ENCODE peak calls at places on chromosomes 3 and 15, in four cellular contexts. O is MM.1S, B is GM23248, V is H9. Z is an unnamed sample. For H3K79me2, the result is how much of the 10 kb centered on the place peaks cover.

GRCh38 chr3:9399746-9400145 is 2.3 kb downstream of the SETD5 start:
- DNase-seq in O (peak), B (peak), V (peak), Z (peak)

GRCh38 chr3:32399030-32399620 is 7.5 kb downstream of the CMTM7 start:
- DNase-seq in O (peak), B (peak), V (no peak), Z (peak)

GRCh38 chr15:64782751-64783150 is 7.4 kb upstream of the RBPMS2 start:
- DNase-seq in O (no peak), B (no peak), V (no peak), Z (no peak)

GRCh38 chr3:2838533-2839157 is 271.5 kb downstream of the IL5RA start:
- DNase-seq in O (no peak), B (no peak), V (no peak), Z (no peak)

GRCh38 chr15:55202206-55202605 is 5.5 kb upstream of the RSL24D1 start:
- DNase-seq in O (no peak), B (no peak), V (no peak), Z (no peak)

GRCh38 chr15:96448923-96449322 is 118.4 kb downstream of the NR2F2 start:
- DNase-seq in O (no peak), B (no peak), V (no peak), Z (no peak)

GRCh38 chr15:20356444-20357138 is 185.0 kb downstream of the GOLGA6L6 start:
- DNase-seq in O (peak), B (peak), V (peak), Z (peak)

GRCh38 chr15:67945951-67946700 is 106.3 kb upstream of the RNU6-1 start:
- DNase-seq in O (no peak), B (peak), V (peak), Z (peak)

GRCh38 chr3:57952208-57952631 is 56.0 kb upstream of the FLNB start:
- DNase-seq in O (no peak), B (peak), V (peak), Z (no peak)

GRCh38 chr3:189369636-189370035 is 197.9 kb downstream of the TPRG1 start:
- DNase-seq in O (no peak), B (no peak), V (no peak), Z (no peak)

GRCh38 chr15:66946578-66947164 is 118.7 kb upstream of the SMAD3 start:
- DNase-seq in O (peak), B (peak), V (peak), Z (peak)

GRCh38 chr15:47727676-47728075 is 10.4 kb downstream of the SEMA6D start:
- DNase-seq in O (no peak), B (no peak), V (no peak), Z (no peak)

GRCh38 chr15:63905558-63906265 is 72.0 kb upstream of the HERC1 start:
- DNase-seq in O (no peak), B (no peak), V (no peak), Z (no peak)

GRCh38 chr3:66797916-66798560 is 200.1 kb upstream of the KBTBD8 start:
- DNase-seq in O (no peak), B (peak), V (peak), Z (no peak)

GRCh38 chr3:157238527-157238926 is 78.6 kb upstream of the CCNL1 start:
- DNase-seq in O (no peak), B (no peak), V (no peak), Z (no peak)

GRCh38 chr3:196440041-196440537 is 7.9 kb upstream of the UBXN7 start:
- DNase-seq in O (no peak), B (peak), V (no peak), Z (no peak)

GRCh38 chr3:48369685-48370329 is 2.2 kb upstream of the FBXW12 start:
- DNase-seq in O (no peak), B (no peak), V (no peak), Z (no peak)

GRCh38 chr15:60798821-60799220 is 319.9 kb upstream of the ICE2 start:
- DNase-seq in O (no peak), B (peak), V (no peak), Z (no peak)

GRCh38 chr3:176953106-176954080 is 243.9 kb downstream of the TBL1XR1 start:
- DNase-seq in O (no peak), B (peak), V (no peak), Z (no peak)

GRCh38 chr3:53238051-53238850 is 17.6 kb downstream of the TKT start:
- DNase-seq in O (no peak), B (peak), V (no peak), Z (no peak)
- H3K79me2 ChIP-seq in O (half or more), B (half or more), V (under half), Z (under half)

DNA sequence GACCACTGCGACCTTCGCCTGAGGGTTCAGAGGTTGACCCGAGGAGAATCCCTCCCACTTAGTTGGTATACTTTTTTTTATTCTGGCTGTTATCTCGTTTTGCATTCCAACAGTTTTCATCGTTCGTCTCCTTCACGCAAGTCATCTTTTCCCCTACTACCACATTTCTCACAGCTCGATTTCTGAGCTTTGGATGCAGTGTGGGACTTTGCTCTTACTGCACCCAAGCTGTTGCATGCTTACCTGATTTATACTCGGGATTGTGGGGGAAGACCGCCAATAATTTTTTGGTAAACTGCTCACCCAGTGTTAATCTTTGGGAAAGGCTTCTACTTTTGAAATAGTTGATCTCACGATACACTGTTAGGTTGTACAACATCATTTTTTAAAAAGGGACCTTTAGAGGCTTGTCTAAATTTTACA is 700 bp downstream of the TBC1D23 start:
- DNase-seq in O (no peak), B (no peak), V (no peak), Z (no peak)
- H3K79me2 ChIP-seq in O (half or more), B (half or more), V (under half), Z (half or more)

GRCh38 chr15:31338879-31339557 is 12.4 kb downstream of the KLF13 start:
- DNase-seq in O (no peak), B (peak), V (peak), Z (no peak)
- H3K79me2 ChIP-seq in O (half or more), B (half or more), V (under half), Z (half or more)

DNA sequence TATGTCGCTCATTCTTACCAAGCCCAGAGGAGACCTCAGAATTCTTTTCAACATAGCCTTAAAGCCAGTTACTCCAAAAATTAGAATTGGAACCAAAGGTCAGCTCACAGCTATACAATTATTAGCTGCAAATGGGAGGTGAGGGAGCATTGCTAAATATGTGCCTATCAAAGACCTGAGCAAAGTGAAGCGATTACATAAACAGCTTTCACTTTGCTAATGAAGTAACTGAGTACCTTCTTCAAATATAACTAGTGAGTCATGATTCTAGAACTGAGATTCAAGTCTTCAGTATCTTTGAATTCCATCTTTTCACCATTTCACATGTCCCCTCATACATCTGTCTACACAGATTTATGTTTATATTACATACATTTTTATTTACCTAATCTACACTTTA is 122.6 kb downstream of the P2RY1 start:
- DNase-seq in O (no peak), B (no peak), V (no peak), Z (no peak)
- H3K79me2 ChIP-seq in O (under half), B (under half), V (under half), Z (under half)

GRCh38 chr3:154875142-154875541 is 205.0 kb upstream of the MME start:
- DNase-seq in O (no peak), B (no peak), V (no peak), Z (peak)
- H3K79me2 ChIP-seq in O (under half), B (under half), V (under half), Z (under half)

GRCh38 chr3:184981071-184981470 is 169.1 kb downstream of the VPS8 start:
- DNase-seq in O (no peak), B (no peak), V (no peak), Z (no peak)

GRCh38 chr3:184985586-184985985 is 167.3 kb downstream of the C3orf70 start:
- DNase-seq in O (no peak), B (no peak), V (no peak), Z (no peak)

GRCh38 chr3:184982058-184982457 is 170.1 kb downstream of the VPS8 start:
- DNase-seq in O (no peak), B (no peak), V (no peak), Z (no peak)

GRCh38 chr3:184986490-184986889 is 166.4 kb downstream of the C3orf70 start:
- DNase-seq in O (no peak), B (no peak), V (no peak), Z (no peak)
- H3K79me2 ChIP-seq in O (under half), B (under half), V (under half), Z (under half)